ENCODE peak calls at places on chromosomes 13 and 19, in nine cellular contexts. H is IMR-90; S is coronary artery; O is left cardiac atrium; T is SW 1271; N is stimulated activated naive CD8-positive, alpha-beta T cell treated with anti-CD3 and anti-CD28 coated beads, Interleukin-15, Interleukin-2, amounts not matched to agents 100 U/mL and 50 U/mL, for 24 hours; X is HuH-7; P is right lobe of liver; Y is stimulated activated CD8-positive, alpha-beta memory T cell treated with anti-CD3 and anti-CD28 coated beads, Interleukin-7, amount 100 ng/mL, for 48 hours. C is an unnamed sample.

GRCh38 chr13:110161112-110161897 is 145.7 kb downstream of the COL4A1 start:
- DNase-seq in H (no peak), S (no peak), O (no peak), T (no peak), N (no peak), X (no peak), P (no peak), Y (no peak), C (peak)

GRCh38 chr19:36564391-36564790 is 8.7 kb downstream of the ZNF529 start:
- DNase-seq in H (no peak), S (no peak), O (no peak), T (no peak), N (no peak), X (no peak), P (no peak), Y (no peak), C (no peak)

GRCh38 chr13:84649853-84650252 is 767.6 kb upstream of the SLITRK1 start:
- DNase-seq in H (peak), S (no peak), O (no peak), T (peak), N (no peak), X (no peak), P (no peak), Y (no peak), C (peak)

GRCh38 chr13:33633701-33634525 is 184.0 kb upstream of the RFC3 start:
- DNase-seq in H (peak), S (no peak), O (no peak), T (no peak), N (no peak), X (no peak), P (no peak), Y (no peak), C (peak)

GRCh38 chr13:49536144-49536873 is 40.6 kb downstream of the PHF11 start:
- DNase-seq in H (no peak), S (no peak), O (no peak), T (no peak), N (no peak), X (no peak), P (no peak), Y (no peak), C (no peak)

GRCh38 chr19:11244846-11245589 is 5.6 kb downstream of the ANGPTL8 start:
- DNase-seq in H (no peak), S (no peak), O (no peak), T (no peak), N (no peak), X (no peak), P (no peak), Y (no peak), C (no peak)

GRCh38 chr19:5985098-5985783 is 7.3 kb upstream of the RANBP3 start:
- DNase-seq in H (peak), S (no peak), O (no peak), T (no peak), N (no peak), X (no peak), P (no peak), Y (no peak), C (peak)

GRCh38 chr13:35903075-35903474 is 228.1 kb downstream of the DCLK1 start:
- DNase-seq in H (no peak), S (no peak), O (no peak), T (no peak), N (no peak), X (no peak), P (no peak), Y (no peak), C (no peak)

GRCh38 chr13:92677571-92677970 is 549.0 kb upstream of the GPC6 start:
- DNase-seq in H (no peak), S (no peak), O (peak), T (no peak), N (no peak), X (peak), P (no peak), Y (no peak), C (peak)

GRCh38 chr13:93882086-93882651 is 597.3 kb downstream of the DCT start:
- DNase-seq in H (peak), S (no peak), O (no peak), T (no peak), N (no peak), X (no peak), P (no peak), Y (no peak), C (no peak)

GRCh38 chr13:42369071-42369795 is 97.3 kb downstream of the AKAP11 start:
- DNase-seq in H (no peak), S (no peak), O (no peak), T (no peak), N (no peak), X (no peak), P (no peak), Y (no peak), C (no peak)

GRCh38 chr13:28475916-28476725 is 18.8 kb downstream of the FLT1 start:
- DNase-seq in H (peak), S (no peak), O (no peak), T (peak), N (no peak), X (no peak), P (no peak), Y (no peak), C (peak)

GRCh38 chr13:74093691-74094090 is 40.5 kb downstream of the KLF12 start:
- DNase-seq in H (peak), S (no peak), O (no peak), T (no peak), N (no peak), X (no peak), P (no peak), Y (no peak), C (no peak)

GRCh38 chr13:73556902-73557301 is 498.1 kb downstream of the KLF5 start:
- DNase-seq in H (no peak), S (no peak), O (no peak), T (no peak), N (no peak), X (no peak), P (no peak), Y (no peak), C (peak)

GRCh38 chr19:29676586-29676985 is 11.3 kb downstream of the PLEKHF1 start:
- DNase-seq in H (no peak), S (no peak), O (no peak), T (no peak), N (no peak), X (no peak), P (peak), Y (no peak), C (no peak)

GRCh38 chr13:77034883-77035282 is 7.9 kb upstream of the FBXL3 start:
- DNase-seq in H (peak), S (no peak), O (no peak), T (no peak), N (no peak), X (no peak), P (no peak), Y (no peak), C (peak)

GRCh38 chr13:40172149-40172591 is 494.3 kb downstream of the FOXO1 start:
- DNase-seq in H (no peak), S (peak), O (no peak), T (no peak), N (no peak), X (no peak), P (no peak), Y (no peak), C (peak)

GRCh38 chr19:18590273-18591272 is 2.0 kb downstream of the REX1BD start:
- DNase-seq in H (peak), S (peak), O (no peak), T (peak), N (no peak), X (no peak), P (no peak), Y (no peak), C (peak)

GRCh38 chr19:13260883-13261653 is 110.9 kb downstream of the IER2 start:
- DNase-seq in H (peak), S (no peak), O (no peak), T (peak), N (peak), X (no peak), P (no peak), Y (peak), C (peak)

GRCh38 chr19:1082165-1082927 is 12.8 kb downstream of the POLR2E start:
- DNase-seq in H (no peak), S (no peak), O (peak), T (no peak), N (peak), X (peak), P (peak), Y (peak), C (peak)

GRCh38 chr13:93235258-93236015 is 8.8 kb downstream of the GPC6 start:
- DNase-seq in H (peak), S (no peak), O (no peak), T (no peak), N (no peak), X (no peak), P (no peak), Y (no peak), C (peak)

GRCh38 chr19:10292206-10292788 is 2.5 kb downstream of the ICAM5 start:
- DNase-seq in H (peak), S (no peak), O (peak), T (no peak), N (peak), X (peak), P (peak), Y (peak), C (peak)

GRCh38 chr13:24630851-24631341 is 49.3 kb upstream of the ATP12A start:
- DNase-seq in H (peak), S (no peak), O (no peak), T (no peak), N (no peak), X (no peak), P (no peak), Y (no peak), C (peak)

GRCh38 chr13:102774210-102774560 is 599 bp upstream of the TEX30 start:
- DNase-seq in H (no peak), S (no peak), O (peak), T (no peak), N (peak), X (peak), P (peak), Y (no peak), C (no peak)

GRCh38 chr13:22422712-22423111 is 751.8 kb downstream of the FGF9 start:
- DNase-seq in H (no peak), S (no peak), O (no peak), T (no peak), N (no peak), X (no peak), P (no peak), Y (no peak), C (no peak)

GRCh38 chr19:41299755-41300089 is 10.2 kb upstream of the CCDC97 start:
- DNase-seq in H (peak), S (no peak), O (peak), T (no peak), N (no peak), X (no peak), P (no peak), Y (no peak), C (peak)

GRCh38 chr19:35943542-35944301 is 7.5 kb downstream of the LRFN3 start:
- DNase-seq in H (no peak), S (no peak), O (no peak), T (no peak), N (no peak), X (no peak), P (no peak), Y (no peak), C (no peak)

GRCh38 chr19:8366961-8367326 is 3.0 kb downstream of the ANGPTL4 start:
- DNase-seq in H (no peak), S (no peak), O (no peak), T (no peak), N (no peak), X (no peak), P (peak), Y (no peak), C (no peak)

GRCh38 chr19:40461669-40462221 is 3.8 kb downstream of the BLVRB start:
- DNase-seq in H (no peak), S (no peak), O (peak), T (no peak), N (no peak), X (no peak), P (peak), Y (no peak), C (no peak)

GRCh38 chr19:37506387-37507166 is at the start of gene ZNF793:
- DNase-seq in H (peak), S (peak), O (peak), T (peak), N (peak), X (no peak), P (peak), Y (peak), C (peak)